ENCODE peak calls at places on chromosomes 5 and 9, in seven cellular contexts. P is DND-41, A is neuronal stem cell, C is HCT116, O is trophoblast cell, F is PC-3, J is mesendoderm. M is an unnamed sample.

GRCh38 chr5:177447611-177448243 is 1.1 kb downstream of the PRR7 start:
- DNase-seq in P (no peak), A (peak), C (peak), O (no peak), F (peak), J (peak), M (peak)

GRCh38 chr5:174044855-174045254 is 651 bp upstream of the NSG2 start:
- DNase-seq in P (no peak), A (no peak), C (no peak), O (no peak), F (no peak), J (no peak), M (no peak)

GRCh38 chr9:108565651-108566378 is 290.0 kb downstream of the ACTL7B start:
- DNase-seq in P (peak), A (peak), C (peak), O (peak), F (peak), J (peak), M (peak)

GRCh38 chr5:122943050-122943698 is 93.4 kb downstream of the PPIC start:
- DNase-seq in P (no peak), A (no peak), C (no peak), O (no peak), F (no peak), J (peak), M (no peak)

GRCh38 chr9:123678038-123678877 is 251.7 kb downstream of the DENND1A start:
- DNase-seq in P (no peak), A (no peak), C (no peak), O (no peak), F (peak), J (no peak), M (no peak)

GRCh38 chr5:76836585-76836984 is 13.2 kb upstream of the S100Z start:
- DNase-seq in P (no peak), A (no peak), C (peak), O (no peak), F (no peak), J (no peak), M (no peak)

GRCh38 chr5:156755421-156756087 is 94.5 kb upstream of the PPP1R2B start:
- DNase-seq in P (no peak), A (no peak), C (no peak), O (no peak), F (peak), J (peak), M (no peak)

GRCh38 chr9:137055385-137056364 is 1.8 kb upstream of the ENTPD2 start:
- DNase-seq in P (no peak), A (no peak), C (no peak), O (no peak), F (peak), J (no peak), M (no peak)

GRCh38 chr9:135616621-135617537 is 22.5 kb downstream of the GLT6D1 start:
- DNase-seq in P (no peak), A (no peak), C (no peak), O (no peak), F (no peak), J (no peak), M (no peak)

GRCh38 chr5:153900703-153901395 is 137.9 kb downstream of the FAM114A2 start:
- DNase-seq in P (no peak), A (no peak), C (no peak), O (peak), F (peak), J (no peak), M (no peak)

GRCh38 chr5:77239126-77239741 is 28.8 kb downstream of the PDE8B start:
- DNase-seq in P (no peak), A (no peak), C (peak), O (peak), F (peak), J (no peak), M (peak)

GRCh38 chr5:83503662-83504061 is 32.1 kb downstream of the VCAN start:
- DNase-seq in P (no peak), A (no peak), C (no peak), O (no peak), F (no peak), J (no peak), M (no peak)

GRCh38 chr5:87770601-87771121 is 357.9 kb upstream of the CCNH start:
- DNase-seq in P (no peak), A (no peak), C (no peak), O (no peak), F (no peak), J (peak), M (no peak)

GRCh38 chr5:138985256-138985655 is 110.1 kb upstream of the LRRTM2 start:
- DNase-seq in P (no peak), A (no peak), C (no peak), O (peak), F (peak), J (no peak), M (no peak)

GRCh38 chr5:14145356-14146334 is 2.5 kb downstream of the TRIO start:
- DNase-seq in P (no peak), A (no peak), C (no peak), O (no peak), F (peak), J (no peak), M (no peak)

GRCh38 chr9:113876806-113877236 is 712 bp downstream of the ZNF618 start:
- DNase-seq in P (no peak), A (no peak), C (no peak), O (peak), F (peak), J (no peak), M (peak)

GRCh38 chr5:15376088-15376487 is 123.9 kb upstream of the FBXL7 start:
- DNase-seq in P (no peak), A (no peak), C (no peak), O (no peak), F (no peak), J (no peak), M (no peak)
- H3K9ac ChIP-seq in P (no peak), A (no peak), C (no peak), O (no peak), F (no peak), J (no peak), M (no peak)

DNA sequence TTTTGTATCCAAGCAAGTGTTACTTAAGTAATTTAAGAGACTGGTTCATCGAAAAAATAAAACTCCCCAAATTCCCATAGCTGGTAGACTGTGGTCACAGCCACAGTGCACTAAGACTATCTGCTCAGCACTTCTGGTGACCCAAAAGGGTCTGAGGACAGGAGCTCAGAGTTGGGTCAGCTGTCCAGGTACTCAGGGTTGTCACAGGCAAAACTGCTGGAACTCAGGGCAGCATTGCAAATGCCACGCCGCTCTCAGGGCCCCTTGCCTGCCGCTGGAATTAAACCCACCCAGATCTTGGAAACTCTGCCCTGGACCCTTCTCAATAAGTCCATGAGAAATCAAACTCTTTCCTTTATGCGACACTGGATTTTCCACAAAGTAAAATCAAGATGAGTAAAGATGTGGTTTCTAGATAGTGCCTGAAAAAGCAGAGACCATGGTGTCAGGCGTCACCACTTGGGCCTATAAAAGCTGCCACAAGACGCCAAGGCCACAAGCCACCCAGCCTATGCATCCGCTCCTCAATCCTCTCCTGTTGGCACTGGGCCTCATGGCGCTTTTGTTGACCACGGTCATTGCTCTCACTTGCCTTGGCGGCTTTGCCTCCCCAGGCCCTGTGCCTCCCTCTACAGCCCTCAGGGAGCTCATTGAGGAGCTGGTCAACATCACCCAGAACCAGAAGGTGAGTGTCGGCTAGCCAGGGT is at the start of gene IL13:
- DNase-seq in P (no peak), A (no peak), C (no peak), O (no peak), F (no peak), J (no peak), M (no peak)
- H3K4me2 ChIP-seq in P (no peak), A (no peak), C (no peak), O (no peak), F (no peak), J (no peak), M (no peak)

DNA sequence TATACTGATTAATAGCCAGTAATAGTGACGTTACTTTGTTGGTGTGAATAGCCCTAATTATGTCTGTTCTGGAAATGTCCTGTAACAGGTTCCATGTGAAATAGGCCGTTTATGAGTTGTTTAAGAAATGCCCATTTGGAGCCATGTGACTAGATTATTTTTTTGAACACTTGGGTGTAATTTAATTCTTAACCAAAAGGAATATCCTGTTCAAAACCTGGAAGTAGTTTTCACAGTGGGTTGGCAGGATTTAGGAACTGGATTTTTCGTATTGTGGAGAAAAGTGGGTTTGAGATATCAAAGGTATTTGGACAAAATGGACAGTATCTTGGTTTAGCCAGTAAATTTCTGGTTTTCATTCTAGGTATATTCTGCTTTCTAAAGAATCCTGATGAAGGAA is 1.3 kb downstream of the TENT2 start:
- DNase-seq in P (no peak), A (no peak), C (no peak), O (no peak), F (no peak), J (no peak), M (no peak)
- H3K9ac ChIP-seq in P (peak), A (no peak), C (peak), O (no peak), F (peak), J (peak), M (peak)

DNA sequence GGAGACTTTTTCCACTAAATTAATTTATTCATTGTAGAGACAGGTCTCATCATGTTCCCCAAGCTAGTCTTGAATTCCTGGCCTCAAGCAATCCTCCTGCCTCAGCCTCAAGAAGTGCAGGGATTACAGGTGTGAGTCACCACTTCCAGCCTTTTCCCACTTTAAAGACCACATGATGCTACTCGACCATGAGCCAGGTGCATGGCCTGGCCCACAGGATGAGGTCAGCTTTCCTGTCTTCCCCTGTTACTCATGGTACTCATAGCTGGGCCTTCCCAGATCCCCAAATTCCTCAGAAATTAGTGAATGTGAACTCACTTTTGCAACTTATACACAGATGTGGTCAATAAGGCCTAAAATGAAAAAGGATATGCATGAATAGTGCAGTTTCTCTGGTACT is 395.9 kb downstream of the SEMA5A start:
- DNase-seq in P (no peak), A (no peak), C (no peak), O (peak), F (peak), J (peak), M (no peak)
- H3K4me2 ChIP-seq in P (no peak), A (no peak), C (no peak), O (no peak), F (no peak), J (no peak), M (no peak)

GRCh38 chr9:32782476-32783167 is 718 bp upstream of the TMEM215 start:
- DNase-seq in P (no peak), A (no peak), C (no peak), O (no peak), F (no peak), J (peak), M (no peak)
- H3K9ac ChIP-seq in P (no peak), A (no peak), C (no peak), O (no peak), F (no peak), J (peak), M (no peak)

M was measured in Karpas-422.